ENCODE peak calls at places on chromosomes 5 and 9, in nine cellular contexts. U, L, M, K, Q, D, C, I and J are unnamed samples.

GRCh38 chr5:132475531-132475930 is 15.0 kb downstream of the IRF1 start:
- DNase-seq in U (no peak), L (no peak), M (no peak), K (no peak), Q (no peak), D (no peak), C (no peak), I (no peak), J (no peak)

GRCh38 chr5:179243333-179243732 is 101.9 kb downstream of the ADAMTS2 start:
- DNase-seq in U (no peak), L (peak), M (peak), K (no peak), Q (no peak), D (peak), C (peak), I (no peak), J (peak)

GRCh38 chr9:86073839-86074238 is 25.5 kb downstream of the GOLM1 start:
- DNase-seq in U (no peak), L (no peak), M (no peak), K (no peak), Q (no peak), D (no peak), C (no peak), I (no peak), J (no peak)

GRCh38 chr5:92559743-92560142 is 1021.3 kb downstream of the NR2F1-AS1 start:
- DNase-seq in U (no peak), L (peak), M (no peak), K (no peak), Q (no peak), D (peak), C (peak), I (no peak), J (no peak)

GRCh38 chr5:172758077-172758835 is 12.7 kb downstream of the DUSP1 start:
- DNase-seq in U (peak), L (peak), M (peak), K (no peak), Q (no peak), D (peak), C (no peak), I (no peak), J (peak)

GRCh38 chr5:167307042-167307441 is 984.4 kb upstream of the WWC1 start:
- DNase-seq in U (no peak), L (no peak), M (no peak), K (no peak), Q (no peak), D (no peak), C (no peak), I (no peak), J (no peak)

GRCh38 chr5:78544531-78545200 is 103.9 kb downstream of the LHFPL2 start:
- DNase-seq in U (peak), L (peak), M (peak), K (no peak), Q (no peak), D (no peak), C (peak), I (no peak), J (no peak)

GRCh38 chr5:140336388-140336787 is 10.0 kb downstream of the HBEGF start:
- DNase-seq in U (no peak), L (no peak), M (no peak), K (no peak), Q (no peak), D (no peak), C (no peak), I (no peak), J (no peak)

GRCh38 chr5:148559461-148559860 is 94.9 kb downstream of the HTR4 start:
- DNase-seq in U (peak), L (no peak), M (no peak), K (no peak), Q (no peak), D (peak), C (no peak), I (no peak), J (no peak)

GRCh38 chr5:104146652-104147051 is 584.1 kb upstream of the NUDT12 start:
- DNase-seq in U (no peak), L (no peak), M (no peak), K (no peak), Q (no peak), D (no peak), C (no peak), I (no peak), J (no peak)

GRCh38 chr5:2852446-2852845 is 101.0 kb upstream of the IRX2 start:
- DNase-seq in U (no peak), L (no peak), M (no peak), K (no peak), Q (no peak), D (no peak), C (no peak), I (no peak), J (no peak)

GRCh38 chr9:136095028-136095494 is at the start of gene NACC2:
- DNase-seq in U (peak), L (peak), M (peak), K (peak), Q (no peak), D (peak), C (peak), I (no peak), J (peak)

GRCh38 chr9:120387257-120387999 is 192.5 kb downstream of the CDK5RAP2 start:
- DNase-seq in U (no peak), L (no peak), M (no peak), K (no peak), Q (no peak), D (no peak), C (no peak), I (no peak), J (no peak)

GRCh38 chr5:172798422-172799215 is 27.6 kb upstream of the DUSP1 start:
- DNase-seq in U (no peak), L (peak), M (peak), K (no peak), Q (no peak), D (peak), C (no peak), I (no peak), J (peak)

GRCh38 chr5:25119654-25120053 is 474.9 kb upstream of the CDH10 start:
- DNase-seq in U (no peak), L (peak), M (peak), K (no peak), Q (no peak), D (peak), C (peak), I (no peak), J (peak)

GRCh38 chr9:15936316-15936869 is 383.6 kb downstream of the CCDC171 start:
- DNase-seq in U (no peak), L (peak), M (peak), K (no peak), Q (no peak), D (peak), C (no peak), I (no peak), J (no peak)

GRCh38 chr9:14880951-14881465 is 29.2 kb downstream of the FREM1 start:
- DNase-seq in U (no peak), L (peak), M (no peak), K (peak), Q (no peak), D (no peak), C (no peak), I (no peak), J (no peak)

GRCh38 chr5:41068169-41068568 is 3.0 kb downstream of the MROH2B start:
- DNase-seq in U (no peak), L (peak), M (peak), K (no peak), Q (no peak), D (peak), C (peak), I (no peak), J (no peak)

GRCh38 chr9:129306318-129306973 is 128.4 kb upstream of the IER5L start:
- DNase-seq in U (no peak), L (no peak), M (no peak), K (no peak), Q (no peak), D (no peak), C (no peak), I (no peak), J (no peak)

GRCh38 chr9:37056086-37056485 is 22.0 kb upstream of the PAX5 start:
- DNase-seq in U (no peak), L (no peak), M (no peak), K (no peak), Q (no peak), D (no peak), C (no peak), I (no peak), J (no peak)

GRCh38 chr5:92822183-92822582 is 758.8 kb downstream of the NR2F1-AS1 start:
- DNase-seq in U (no peak), L (no peak), M (no peak), K (no peak), Q (no peak), D (no peak), C (no peak), I (no peak), J (no peak)

GRCh38 chr9:91056917-91057316 is 255.3 kb downstream of the SYK start:
- DNase-seq in U (peak), L (peak), M (peak), K (no peak), Q (no peak), D (peak), C (no peak), I (no peak), J (no peak)

GRCh38 chr9:125910286-125910685 is 163.1 kb downstream of the PBX3 start:
- DNase-seq in U (no peak), L (no peak), M (no peak), K (no peak), Q (no peak), D (no peak), C (no peak), I (no peak), J (no peak)

GRCh38 chr5:180636403-180637075 is 12.9 kb downstream of the FLT4 start:
- DNase-seq in U (peak), L (peak), M (no peak), K (no peak), Q (no peak), D (no peak), C (no peak), I (no peak), J (no peak)

GRCh38 chr9:109354190-109354589 is 33.3 kb upstream of the EPB41L4B start:
- DNase-seq in U (no peak), L (no peak), M (no peak), K (no peak), Q (no peak), D (no peak), C (no peak), I (no peak), J (no peak)

GRCh38 chr9:89734561-89734960 is 129.7 kb downstream of the GADD45G start:
- DNase-seq in U (no peak), L (no peak), M (no peak), K (no peak), Q (no peak), D (no peak), C (no peak), I (no peak), J (no peak)

GRCh38 chr9:129851821-129852220 is 16.6 kb downstream of the USP20 start:
- DNase-seq in U (no peak), L (no peak), M (no peak), K (no peak), Q (no peak), D (no peak), C (no peak), I (no peak), J (no peak)